ENCODE peak calls at places on chromosomes 7 and 10, in four cellular contexts. Q, C, T and U are unnamed samples.

GRCh38 chr10:11204355-11204879 is 186.7 kb downstream of the CELF2 start:
- DNase-seq in Q (peak; percentile 16), C (no peak), T (no peak), U (peak; percentile 81)

GRCh38 chr10:98058311-98058710 is 27.9 kb upstream of the CRTAC1 start:
- DNase-seq in Q (no peak), C (no peak), T (no peak), U (no peak)

GRCh38 chr7:124457841-124458240 is 307.8 kb downstream of the GPR37 start:
- DNase-seq in Q (peak; percentile 90), C (no peak), T (peak; percentile 51), U (no peak)

GRCh38 chr7:99424932-99425730 is 13.5 kb downstream of the PTCD1 start:
- DNase-seq in Q (no peak), C (no peak), T (no peak), U (no peak)

GRCh38 chr10:71431216-71431944 is 34.7 kb downstream of the CDH23 start:
- DNase-seq in Q (no peak), C (no peak), T (no peak), U (no peak)

GRCh38 chr7:131633342-131633843 is 77.0 kb upstream of the PODXL start:
- DNase-seq in Q (peak; percentile 27), C (no peak), T (peak; percentile 88), U (no peak)

GRCh38 chr7:106138776-106139175 is 26.7 kb upstream of the SYPL1 start:
- DNase-seq in Q (no peak), C (no peak), T (no peak), U (no peak)

GRCh38 chr7:138166681-138167080 is 90.4 kb downstream of the AKR1D1 start:
- DNase-seq in Q (no peak), C (no peak), T (no peak), U (peak; percentile 39)

GRCh38 chr7:4906682-4907081 is 23.2 kb upstream of the RADIL start:
- DNase-seq in Q (no peak), C (no peak), T (no peak), U (no peak)

GRCh38 chr10:121914661-121915060 is 13.2 kb downstream of the ATE1 start:
- DNase-seq in Q (no peak), C (no peak), T (no peak), U (no peak)

GRCh38 chr7:376306-376969 is 86.5 kb downstream of the FOXL3 start:
- DNase-seq in Q (no peak), C (no peak), T (no peak), U (no peak)

GRCh38 chr7:44884553-44885393 is 557 bp downstream of the PURB start:
- DNase-seq in Q (peak; percentile 8), C (peak; percentile 48), T (peak; percentile 68), U (no peak)

GRCh38 chr10:130623680-130624271 is 487.6 kb downstream of the GLRX3 start:
- DNase-seq in Q (no peak), C (no peak), T (no peak), U (no peak)

GRCh38 chr10:44933451-44933850 is 22.3 kb downstream of the TMEM72 start:
- DNase-seq in Q (no peak), C (no peak), T (no peak), U (no peak)

GRCh38 chr7:93719546-93719945 is 145.0 kb upstream of the CALCR start:
- DNase-seq in Q (peak; percentile 97), C (no peak), T (peak; percentile 47), U (no peak)

GRCh38 chr7:4239991-4240812 is 441.9 kb upstream of the FOXK1 start:
- DNase-seq in Q (no peak), C (no peak), T (no peak), U (no peak)

GRCh38 chr7:112069879-112070321 is 136.3 kb downstream of the DOCK4 start:
- DNase-seq in Q (peak; percentile 72), C (no peak), T (peak; percentile 54), U (no peak)

GRCh38 chr10:66928000-66928770 is 2.3 kb downstream of the LRRTM3 start:
- DNase-seq in Q (no peak), C (no peak), T (peak; percentile 21), U (no peak)

GRCh38 chr7:128876978-128877755 is 14.5 kb downstream of the ATP6V1F start:
- DNase-seq in Q (no peak), C (no peak), T (no peak), U (no peak)

GRCh38 chr10:131983780-131984179 is 2.1 kb upstream of the BNIP3 start:
- DNase-seq in Q (no peak), C (no peak), T (peak; percentile 95), U (peak; percentile 4)